ENCODE peak calls at places on chromosome 12, in ten cellular contexts. One of them, this sample, is unnamed.

GRCh38 chr12:92404921-92405320 is 259.3 kb upstream of the BTG1 start:
- DNase-seq in activated naive CD4-positive, alpha-beta T cell treated with anti-CD3 and anti-CD28 coated beads for 36 hours: no peak
- DNase-seq in midbrain: no peak
- DNase-seq in NCI-H1436: no peak
- DNase-seq in stimulated activated naive CD8-positive, alpha-beta T cell treated with anti-CD3 and anti-CD28 coated beads, Interleukin-15, Interleukin-2, amounts not matched to agents 100 U/mL and 50 U/mL, for 24 hours: no peak
- DNase-seq in AG10803: no peak
- DNase-seq in head of caudate nucleus: no peak
- DNase-seq in nucleus accumbens: no peak
- DNase-seq in NCI-H748 treated with DMSO at 0.1 percent for 48 hours: no peak
- DNase-seq in stomach: no peak
- DNase-seq in this sample: no peak

GRCh38 chr12:57148469-57149308 is 1.3 kb upstream of the LRP1-AS start:
- DNase-seq in activated naive CD4-positive, alpha-beta T cell treated with anti-CD3 and anti-CD28 coated beads for 36 hours: no peak
- DNase-seq in midbrain: peak
- DNase-seq in NCI-H1436: no peak
- DNase-seq in stimulated activated naive CD8-positive, alpha-beta T cell treated with anti-CD3 and anti-CD28 coated beads, Interleukin-15, Interleukin-2, amounts not matched to agents 100 U/mL and 50 U/mL, for 24 hours: no peak
- DNase-seq in AG10803: peak
- DNase-seq in head of caudate nucleus: peak
- DNase-seq in nucleus accumbens: no peak
- DNase-seq in NCI-H748 treated with DMSO at 0.1 percent for 48 hours: no peak
- DNase-seq in stomach: peak
- DNase-seq in this sample: no peak

GRCh38 chr12:131380220-131380957 is 330.5 kb upstream of the SFSWAP start:
- DNase-seq in activated naive CD4-positive, alpha-beta T cell treated with anti-CD3 and anti-CD28 coated beads for 36 hours: no peak
- DNase-seq in midbrain: no peak
- DNase-seq in NCI-H1436: no peak
- DNase-seq in stimulated activated naive CD8-positive, alpha-beta T cell treated with anti-CD3 and anti-CD28 coated beads, Interleukin-15, Interleukin-2, amounts not matched to agents 100 U/mL and 50 U/mL, for 24 hours: no peak
- DNase-seq in AG10803: no peak
- DNase-seq in head of caudate nucleus: no peak
- DNase-seq in nucleus accumbens: no peak
- DNase-seq in NCI-H748 treated with DMSO at 0.1 percent for 48 hours: no peak
- DNase-seq in stomach: no peak
- DNase-seq in this sample: no peak

GRCh38 chr12:14756331-14757143 is 46.7 kb downstream of the WBP11 start:
- DNase-seq in activated naive CD4-positive, alpha-beta T cell treated with anti-CD3 and anti-CD28 coated beads for 36 hours: no peak
- DNase-seq in midbrain: no peak
- DNase-seq in NCI-H1436: peak
- DNase-seq in stimulated activated naive CD8-positive, alpha-beta T cell treated with anti-CD3 and anti-CD28 coated beads, Interleukin-15, Interleukin-2, amounts not matched to agents 100 U/mL and 50 U/mL, for 24 hours: no peak
- DNase-seq in AG10803: no peak
- DNase-seq in head of caudate nucleus: peak
- DNase-seq in nucleus accumbens: no peak
- DNase-seq in NCI-H748 treated with DMSO at 0.1 percent for 48 hours: no peak
- DNase-seq in stomach: peak
- DNase-seq in this sample: no peak

GRCh38 chr12:112664569-112664968 is 127.0 kb upstream of the RPH3A start:
- DNase-seq in activated naive CD4-positive, alpha-beta T cell treated with anti-CD3 and anti-CD28 coated beads for 36 hours: peak
- DNase-seq in midbrain: no peak
- DNase-seq in NCI-H1436: no peak
- DNase-seq in stimulated activated naive CD8-positive, alpha-beta T cell treated with anti-CD3 and anti-CD28 coated beads, Interleukin-15, Interleukin-2, amounts not matched to agents 100 U/mL and 50 U/mL, for 24 hours: peak
- DNase-seq in AG10803: no peak
- DNase-seq in head of caudate nucleus: no peak
- DNase-seq in nucleus accumbens: no peak
- DNase-seq in NCI-H748 treated with DMSO at 0.1 percent for 48 hours: no peak
- DNase-seq in stomach: no peak
- DNase-seq in this sample: no peak

GRCh38 chr12:92062539-92063493 is 82.8 kb downstream of the BTG1 start:
- DNase-seq in activated naive CD4-positive, alpha-beta T cell treated with anti-CD3 and anti-CD28 coated beads for 36 hours: no peak
- DNase-seq in midbrain: no peak
- DNase-seq in NCI-H1436: no peak
- DNase-seq in stimulated activated naive CD8-positive, alpha-beta T cell treated with anti-CD3 and anti-CD28 coated beads, Interleukin-15, Interleukin-2, amounts not matched to agents 100 U/mL and 50 U/mL, for 24 hours: no peak
- DNase-seq in AG10803: no peak
- DNase-seq in head of caudate nucleus: no peak
- DNase-seq in nucleus accumbens: no peak
- DNase-seq in NCI-H748 treated with DMSO at 0.1 percent for 48 hours: no peak
- DNase-seq in stomach: no peak
- DNase-seq in this sample: no peak

GRCh38 chr12:96383991-96384390 is 16.2 kb downstream of the CDK17 start:
- DNase-seq in activated naive CD4-positive, alpha-beta T cell treated with anti-CD3 and anti-CD28 coated beads for 36 hours: no peak
- DNase-seq in midbrain: no peak
- DNase-seq in NCI-H1436: no peak
- DNase-seq in stimulated activated naive CD8-positive, alpha-beta T cell treated with anti-CD3 and anti-CD28 coated beads, Interleukin-15, Interleukin-2, amounts not matched to agents 100 U/mL and 50 U/mL, for 24 hours: no peak
- DNase-seq in AG10803: peak
- DNase-seq in head of caudate nucleus: no peak
- DNase-seq in nucleus accumbens: no peak
- DNase-seq in NCI-H748 treated with DMSO at 0.1 percent for 48 hours: no peak
- DNase-seq in stomach: no peak
- DNase-seq in this sample: no peak

GRCh38 chr12:42421844-42422779 is 96.1 kb downstream of the PPHLN1 start:
- DNase-seq in activated naive CD4-positive, alpha-beta T cell treated with anti-CD3 and anti-CD28 coated beads for 36 hours: no peak
- DNase-seq in midbrain: no peak
- DNase-seq in NCI-H1436: no peak
- DNase-seq in stimulated activated naive CD8-positive, alpha-beta T cell treated with anti-CD3 and anti-CD28 coated beads, Interleukin-15, Interleukin-2, amounts not matched to agents 100 U/mL and 50 U/mL, for 24 hours: no peak
- DNase-seq in AG10803: peak
- DNase-seq in head of caudate nucleus: no peak
- DNase-seq in nucleus accumbens: no peak
- DNase-seq in NCI-H748 treated with DMSO at 0.1 percent for 48 hours: no peak
- DNase-seq in stomach: no peak
- DNase-seq in this sample: no peak

GRCh38 chr12:59736786-59737185 is 141.0 kb downstream of the SLC16A7 start:
- DNase-seq in activated naive CD4-positive, alpha-beta T cell treated with anti-CD3 and anti-CD28 coated beads for 36 hours: no peak
- DNase-seq in midbrain: no peak
- DNase-seq in NCI-H1436: no peak
- DNase-seq in stimulated activated naive CD8-positive, alpha-beta T cell treated with anti-CD3 and anti-CD28 coated beads, Interleukin-15, Interleukin-2, amounts not matched to agents 100 U/mL and 50 U/mL, for 24 hours: no peak
- DNase-seq in AG10803: peak
- DNase-seq in head of caudate nucleus: no peak
- DNase-seq in nucleus accumbens: no peak
- DNase-seq in NCI-H748 treated with DMSO at 0.1 percent for 48 hours: no peak
- DNase-seq in stomach: no peak
- DNase-seq in this sample: no peak

GRCh38 chr12:109020750-109021380 is at the start of gene SVOP:
- DNase-seq in activated naive CD4-positive, alpha-beta T cell treated with anti-CD3 and anti-CD28 coated beads for 36 hours: peak
- DNase-seq in midbrain: peak
- DNase-seq in NCI-H1436: peak
- DNase-seq in stimulated activated naive CD8-positive, alpha-beta T cell treated with anti-CD3 and anti-CD28 coated beads, Interleukin-15, Interleukin-2, amounts not matched to agents 100 U/mL and 50 U/mL, for 24 hours: peak
- DNase-seq in AG10803: peak
- DNase-seq in head of caudate nucleus: peak
- DNase-seq in nucleus accumbens: peak
- DNase-seq in NCI-H748 treated with DMSO at 0.1 percent for 48 hours: peak
- DNase-seq in stomach: peak
- DNase-seq in this sample: no peak

GRCh38 chr12:14473707-14474287 is 93.9 kb downstream of the PLBD1 start:
- DNase-seq in activated naive CD4-positive, alpha-beta T cell treated with anti-CD3 and anti-CD28 coated beads for 36 hours: no peak
- DNase-seq in midbrain: no peak
- DNase-seq in NCI-H1436: no peak
- DNase-seq in stimulated activated naive CD8-positive, alpha-beta T cell treated with anti-CD3 and anti-CD28 coated beads, Interleukin-15, Interleukin-2, amounts not matched to agents 100 U/mL and 50 U/mL, for 24 hours: no peak
- DNase-seq in AG10803: peak
- DNase-seq in head of caudate nucleus: no peak
- DNase-seq in nucleus accumbens: no peak
- DNase-seq in NCI-H748 treated with DMSO at 0.1 percent for 48 hours: no peak
- DNase-seq in stomach: no peak
- DNase-seq in this sample: no peak

GRCh38 chr12:38137716-38138115 is 178.9 kb upstream of the ALG10B start:
- DNase-seq in activated naive CD4-positive, alpha-beta T cell treated with anti-CD3 and anti-CD28 coated beads for 36 hours: no peak
- DNase-seq in midbrain: no peak
- DNase-seq in NCI-H1436: no peak
- DNase-seq in stimulated activated naive CD8-positive, alpha-beta T cell treated with anti-CD3 and anti-CD28 coated beads, Interleukin-15, Interleukin-2, amounts not matched to agents 100 U/mL and 50 U/mL, for 24 hours: no peak
- DNase-seq in AG10803: no peak
- DNase-seq in head of caudate nucleus: no peak
- DNase-seq in nucleus accumbens: no peak
- DNase-seq in NCI-H748 treated with DMSO at 0.1 percent for 48 hours: no peak
- DNase-seq in stomach: no peak
- DNase-seq in this sample: no peak

This sample was measured in GM19239.